ENCODE peak calls at places on chromosome 15, in ten cellular contexts. X is prostate gland; T is stimulated activated CD8-positive, alpha-beta memory T cell treated with anti-CD3 and anti-CD28 coated beads, Interleukin-2, amount 100 ng/mL, for 48 hours; O is HS-5; F is brain microvascular endothelial cell; Q is PC-3; C is right cardiac atrium; A is adrenal gland; N is Kasumi-1; B is NCI-H2081. R is an unnamed sample.

GRCh38 chr15:62985768-62986167 is 56.8 kb upstream of the TPM1 start:
- DNase-seq in X (no peak), O (no peak), B (no peak), N (no peak), C (no peak), A (no peak), Q (no peak), F (peak), T (no peak), R (no peak)

GRCh38 chr15:80251505-80252280 is at the start of gene CTXND1:
- DNase-seq in O (no peak), A (no peak), F (no peak), B (no peak), X (no peak), N (no peak), C (peak), T (no peak), Q (no peak), R (no peak)

GRCh38 chr15:92677998-92678397 is 22.4 kb upstream of the FAM174B start:
- DNase-seq in F (no peak), Q (no peak), T (no peak), C (no peak), A (no peak), N (no peak), O (no peak), X (no peak), B (no peak), R (no peak)

GRCh38 chr15:84775867-84776449 is 27.6 kb downstream of the ZNF592 start:
- DNase-seq in A (no peak), Q (no peak), T (no peak), X (no peak), C (no peak), N (no peak), B (no peak), F (no peak), O (no peak), R (no peak)

GRCh38 chr15:31457161-31457560 is 130.5 kb downstream of the KLF13 start:
- DNase-seq in N (no peak), X (no peak), C (no peak), O (no peak), T (no peak), B (no peak), F (peak), A (no peak), Q (no peak), R (peak)

GRCh38 chr15:25172691-25173090 is 217.9 kb downstream of the SNRPN start:
- DNase-seq in T (no peak), Q (no peak), B (no peak), N (no peak), O (no peak), A (no peak), X (peak), C (peak), F (no peak), R (no peak)

GRCh38 chr15:70628542-70628941 is 134.8 kb downstream of the UACA start:
- DNase-seq in Q (no peak), N (no peak), O (no peak), A (no peak), B (no peak), T (no peak), F (no peak), C (no peak), X (no peak), R (no peak)

GRCh38 chr15:71444866-71445590 is 329.8 kb downstream of the THSD4 start:
- DNase-seq in T (no peak), O (peak), F (peak), N (no peak), Q (peak), B (no peak), A (no peak), X (no peak), C (no peak), R (no peak)

GRCh38 chr15:23497710-23498111 is 50.7 kb upstream of the GOLGA6L2 start:
- DNase-seq in A (no peak), Q (peak), X (no peak), B (peak), F (peak), N (peak), T (no peak), C (no peak), O (no peak), R (no peak)

GRCh38 chr15:100383302-100384107 is 41.7 kb upstream of the ADAMTS17 start:
- DNase-seq in B (peak), C (no peak), F (peak), Q (peak), N (peak), X (peak), T (no peak), A (peak), O (no peak), R (peak)

GRCh38 chr15:37016287-37016686 is 84.1 kb downstream of the MEIS2 start:
- DNase-seq in F (peak), T (no peak), A (peak), Q (no peak), N (no peak), C (no peak), O (no peak), X (peak), B (no peak), R (no peak)

GRCh38 chr15:99305761-99306505 is 54.7 kb downstream of the LRRC28 start:
- DNase-seq in A (peak), O (no peak), Q (peak), F (peak), C (peak), N (no peak), B (no peak), X (peak), T (no peak), R (no peak)

GRCh38 chr15:75195122-75195765 is 6.4 kb upstream of the C15orf39 start:
- DNase-seq in O (no peak), X (no peak), B (peak), Q (no peak), F (no peak), T (no peak), N (no peak), C (peak), A (peak), R (no peak)

GRCh38 chr15:38300395-38300794 is 47.8 kb downstream of the SPRED1 start:
- DNase-seq in C (no peak), T (no peak), B (no peak), N (no peak), X (no peak), O (peak), F (no peak), A (no peak), Q (peak), R (no peak)

GRCh38 chr15:98954411-98954810 is 53.2 kb downstream of the PGPEP1L start:
- DNase-seq in F (peak), O (no peak), A (peak), Q (no peak), C (peak), N (no peak), T (no peak), B (no peak), X (peak), R (no peak)

GRCh38 chr15:67692573-67692972 is 132.7 kb upstream of the SKOR1 start:
- DNase-seq in T (no peak), A (no peak), X (no peak), C (no peak), N (no peak), Q (no peak), B (no peak), O (no peak), F (no peak), R (no peak)

GRCh38 chr15:88791637-88792036 is 11.6 kb upstream of the ACAN start:
- DNase-seq in A (no peak), C (no peak), F (no peak), B (no peak), O (no peak), N (no peak), T (no peak), Q (peak), X (no peak), R (no peak)

GRCh38 chr15:69193948-69194827 is 33.8 kb downstream of the GLCE start:
- DNase-seq in N (no peak), F (no peak), C (no peak), A (no peak), Q (no peak), O (no peak), B (no peak), T (no peak), X (no peak), R (no peak)

GRCh38 chr15:84761534-84762190 is 13.3 kb downstream of the ZNF592 start:
- DNase-seq in A (no peak), T (no peak), O (no peak), X (no peak), C (no peak), F (no peak), Q (no peak), N (no peak), B (no peak), R (peak)

GRCh38 chr15:91007266-91007665 is 12.9 kb upstream of the PRC1 start:
- DNase-seq in X (peak), F (no peak), C (no peak), N (no peak), B (no peak), T (no peak), Q (no peak), A (no peak), O (no peak), R (no peak)

GRCh38 chr15:64865998-64866520 is 24.3 kb downstream of the PLEKHO2 start:
- DNase-seq in X (no peak), O (no peak), N (no peak), A (peak), B (no peak), F (peak), C (peak), Q (no peak), T (no peak), R (no peak)

GRCh38 chr15:80798911-80799310 is 19.7 kb downstream of the CEMIP start:
- DNase-seq in A (no peak), Q (no peak), O (no peak), X (no peak), N (no peak), F (no peak), C (no peak), T (no peak), B (no peak), R (no peak)